ENCODE peak calls at places on chromosomes 7 and 10, in seven cellular contexts. R is mammary epithelial cell; M is left ventricle myocardium inferior; E is CD8-positive, alpha-beta memory T cell; J is spleen; S is body of pancreas; W is upper lobe of right lung. X is an unnamed sample.

GRCh38 chr7:6117533-6117932 is 86.4 kb downstream of the ANKRD61 start:
- DNase-seq in R (no peak), M (no peak), E (no peak), J (no peak), S (no peak), W (no peak), X (no peak)

GRCh38 chr7:69540275-69540674 is 58.0 kb upstream of the AUTS2 start:
- DNase-seq in R (no peak), M (no peak), E (no peak), J (no peak), S (no peak), W (no peak), X (no peak)

GRCh38 chr10:96415896-96416554 is 57.2 kb upstream of the OPALIN start:
- DNase-seq in R (peak; percentile 16), M (no peak), E (no peak), J (no peak), S (no peak), W (no peak), X (peak; percentile 40)

GRCh38 chr7:24601600-24601999 is 28.3 kb downstream of the PALS2 start:
- DNase-seq in R (no peak), M (no peak), E (no peak), J (no peak), S (no peak), W (no peak), X (peak; percentile 8)

GRCh38 chr7:136964347-136964746 is 95.9 kb downstream of the CHRM2 start:
- DNase-seq in R (no peak), M (no peak), E (no peak), J (no peak), S (no peak), W (no peak), X (no peak)

GRCh38 chr10:110421512-110422138 is 76.1 kb upstream of the DUSP5 start:
- DNase-seq in R (no peak), M (no peak), E (no peak), J (no peak), S (no peak), W (no peak), X (no peak)

GRCh38 chr10:514137-514671 is 175.3 kb downstream of the DIP2C start:
- DNase-seq in R (no peak), M (peak; percentile 29), E (no peak), J (peak; percentile 65), S (peak; percentile 74), W (peak; percentile 73), X (no peak)

GRCh38 chr7:128164061-128164954 is 76.8 kb upstream of the LEP start:
- DNase-seq in R (peak; percentile 96), M (no peak), E (no peak), J (no peak), S (peak; percentile 35), W (no peak), X (peak; percentile 24)

GRCh38 chr10:14757394-14757793 is 17.3 kb downstream of the FAM107B start:
- DNase-seq in R (no peak), M (no peak), E (no peak), J (no peak), S (no peak), W (no peak), X (no peak)

GRCh38 chr7:151311294-151311864 is 30.2 kb upstream of the NUB1 start:
- DNase-seq in R (peak; percentile 11), M (no peak), E (no peak), J (no peak), S (no peak), W (no peak), X (no peak)

GRCh38 chr10:46553238-46554049 is 3.0 kb downstream of the GPRIN2 start:
- DNase-seq in R (no peak), M (peak; percentile 14), E (no peak), J (peak; percentile 77), S (peak; percentile 13), W (peak; percentile 67), X (no peak)

GRCh38 chr7:117220836-117221235 is 102.0 kb downstream of the WNT2 start:
- DNase-seq in R (no peak), M (no peak), E (no peak), J (no peak), S (no peak), W (no peak), X (no peak)

GRCh38 chr10:49290607-49291006 is 8.4 kb upstream of the C10orf71 start:
- DNase-seq in R (no peak), M (no peak), E (no peak), J (no peak), S (no peak), W (no peak), X (no peak)

GRCh38 chr10:94412439-94412838 is 10.1 kb downstream of the TBC1D12 start:
- DNase-seq in R (no peak), M (no peak), E (no peak), J (no peak), S (no peak), W (no peak), X (peak; percentile 76)

GRCh38 chr10:108439397-108439796 is 1274.9 kb upstream of the SORCS1 start:
- DNase-seq in R (no peak), M (no peak), E (no peak), J (no peak), S (no peak), W (no peak), X (no peak)

GRCh38 chr7:158084555-158084954 is 503.1 kb downstream of the PTPRN2 start:
- DNase-seq in R (no peak), M (no peak), E (no peak), J (peak; percentile 36), S (no peak), W (peak; percentile 12), X (no peak)

GRCh38 chr7:158085741-158086695 is 501.6 kb downstream of the PTPRN2 start:
- DNase-seq in R (no peak), M (no peak), E (no peak), J (peak; percentile 41), S (no peak), W (peak; percentile 28), X (no peak)

GRCh38 chr7:158080899-158081445 is 506.7 kb downstream of the PTPRN2 start:
- DNase-seq in R (no peak), M (no peak), E (no peak), J (peak; percentile 65), S (no peak), W (peak; percentile 46), X (no peak)

GRCh38 chr7:158082761-158083160 is 504.9 kb downstream of the PTPRN2 start:
- DNase-seq in R (no peak), M (no peak), E (no peak), J (peak; percentile 56), S (no peak), W (peak; percentile 33), X (no peak)

DNA sequence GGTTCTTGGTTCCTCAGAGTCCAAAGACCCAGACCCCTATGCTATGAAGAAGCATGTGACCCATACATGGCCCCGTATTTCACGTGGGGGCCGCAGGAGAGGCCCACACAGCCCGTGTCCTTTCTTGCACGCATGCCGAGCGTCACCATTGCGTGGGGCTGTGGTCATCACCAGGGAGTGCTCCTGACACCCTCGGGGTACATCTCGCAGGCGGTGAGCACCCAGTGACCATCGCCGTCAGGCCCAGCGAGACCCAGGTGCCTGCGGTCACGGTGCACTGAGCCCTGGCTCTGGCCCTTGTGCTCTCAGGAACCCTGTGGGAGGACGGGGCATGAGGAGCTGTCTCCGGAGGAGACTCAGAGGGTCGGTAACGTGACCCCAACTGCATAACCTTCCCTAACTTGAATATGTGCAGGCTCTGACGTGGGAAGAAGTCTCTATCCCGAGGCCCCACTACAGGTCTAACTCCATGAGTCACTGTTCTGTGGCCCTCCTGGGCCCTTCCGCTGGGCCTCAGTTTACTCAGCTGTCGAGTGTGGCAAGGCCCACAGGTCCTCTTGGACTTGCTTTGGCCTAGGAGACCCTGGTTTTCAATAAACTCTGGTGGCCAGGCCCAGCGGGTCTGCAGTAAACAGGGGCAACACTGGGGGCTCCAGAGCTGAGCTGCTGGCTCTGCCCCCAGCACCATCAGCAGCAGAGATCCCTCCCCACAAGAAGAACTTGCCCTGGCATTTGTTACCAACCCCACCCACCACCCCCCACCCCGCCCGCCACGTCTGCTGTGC is 503.9 kb downstream of the PTPRN2 start:
- DNase-seq in R (no peak), M (no peak), E (no peak), J (peak; percentile 61), S (no peak), W (peak; percentile 44), X (no peak)
- H3K9me3 ChIP-seq in R (peaks cover 39% of the 10 kb centered on the region), M (no peaks in the 10 kb centered on the region), E (no peaks in the 10 kb centered on the region), J (peaks cover 14% of the 10 kb centered on the region), S (no peaks in the 10 kb centered on the region), W (no peaks in the 10 kb centered on the region), X (no peaks in the 10 kb centered on the region)

GRCh38 chr10:119104653-119105024 is 726 bp downstream of the DENND10 start:
- DNase-seq in R (peak; percentile 13), M (peak; percentile 19), E (no peak), J (peak; percentile 88), S (peak; percentile 25), W (peak; percentile 71), X (peak; percentile 17)

GRCh38 chr10:119103687-119104652 is at the start of gene DENND10:
- DNase-seq in R (peak; percentile 66), M (peak; percentile 85), E (peak; percentile 72), J (peak; percentile 96), S (peak; percentile 82), W (peak; percentile 90), X (peak; percentile 83)

GRCh38 chr10:119105155-119105554 is 1.2 kb downstream of the DENND10 start:
- DNase-seq in R (no peak), M (no peak), E (no peak), J (peak; percentile 72), S (no peak), W (no peak), X (no peak)

GRCh38 chr10:119098576-119098975 is 5.3 kb upstream of the DENND10 start:
- DNase-seq in R (no peak), M (no peak), E (no peak), J (peak; percentile 7), S (no peak), W (no peak), X (no peak)

DNA sequence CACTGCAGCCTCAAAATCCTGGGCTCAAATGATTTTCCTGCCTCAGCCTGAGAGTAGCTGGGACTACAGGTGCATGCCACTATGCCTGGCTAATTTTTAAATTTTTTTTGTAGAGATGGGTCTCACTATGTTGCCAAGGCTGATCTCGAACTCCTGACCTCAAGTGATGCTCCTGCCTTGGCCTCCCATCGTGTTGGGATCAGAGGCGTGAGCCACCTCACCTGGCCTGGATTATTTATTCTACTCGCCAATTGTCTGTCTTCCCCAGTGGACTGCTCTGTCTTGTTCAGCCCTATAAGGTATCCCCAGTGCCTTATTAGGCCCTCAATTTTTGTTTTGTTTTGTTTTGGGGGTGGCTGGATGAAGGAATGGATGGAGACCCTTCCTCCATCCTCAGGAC is 672 bp upstream of the DENND10 start:
- DNase-seq in R (no peak), M (no peak), E (no peak), J (peak; percentile 68), S (no peak), W (no peak), X (no peak)
- H3K27ac ChIP-seq in R (no peak overlapping the region), M (peak overlapping the region; percentile 86), E (no peak overlapping the region), J (no peak overlapping the region), S (peak overlapping the region; percentile 56), W (no peak overlapping the region), X (no peak overlapping the region)

GRCh38 chr10:128630787-128631252 is 504.6 kb upstream of the MKI67 start:
- DNase-seq in R (peak; percentile 86), M (no peak), E (no peak), J (no peak), S (no peak), W (no peak), X (no peak)
- H3K9me3 ChIP-seq in R (no peaks in the 10 kb centered on the region), M (no peaks in the 10 kb centered on the region), E (no peaks in the 10 kb centered on the region), J (no peaks in the 10 kb centered on the region), S (no peaks in the 10 kb centered on the region), W (no peaks in the 10 kb centered on the region), X (no peaks in the 10 kb centered on the region)

DNA sequence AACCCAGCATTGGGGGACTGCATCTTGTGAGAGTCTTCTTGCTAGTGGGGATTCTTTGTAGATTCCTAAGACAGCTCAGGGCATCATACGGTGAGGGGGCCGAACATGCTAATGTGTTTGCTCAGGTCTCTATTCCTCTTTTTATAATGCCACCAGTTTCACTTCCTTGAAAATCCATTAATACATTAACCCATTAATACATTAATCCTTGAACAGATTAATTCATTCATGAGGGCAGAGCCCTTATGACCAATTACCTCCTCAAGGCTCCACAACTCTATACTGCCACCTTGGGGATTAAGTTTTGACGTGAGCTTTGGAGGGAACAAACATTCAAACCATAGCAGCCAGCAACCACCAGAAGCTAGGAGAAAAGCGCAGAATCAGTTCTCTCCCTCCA is 67.2 kb upstream of the POT1 start:
- DNase-seq in R (no peak), M (no peak), E (no peak), J (no peak), S (no peak), W (no peak), X (peak; percentile 14)
- H3K27ac ChIP-seq in R (no peak overlapping the region), M (no peak overlapping the region), E (no peak overlapping the region), J (no peak overlapping the region), S (no peak overlapping the region), W (no peak overlapping the region), X (no peak overlapping the region)

X was measured in fibroblast of lung.